ENCODE peak calls at places on chromosome 14, in seven cellular contexts. T is K562, A is HCT116, V is H1, S is GM12878, C is SK-N-SH, G is HepG2. Q is an unnamed sample.

GRCh38 chr14:68976160-68977067 is 2.7 kb downstream of the ACTN1 start:
- DNase-seq in V (no peak), G (peak), S (no peak), A (no peak), C (peak), T (no peak), Q (no peak)

GRCh38 chr14:104428333-104428851 is 151.2 kb upstream of the C14orf180 start:
- DNase-seq in S (no peak), A (no peak), G (no peak), T (no peak), V (no peak), C (no peak), Q (no peak)

GRCh38 chr14:50961606-50962259 is 17.4 kb upstream of the PYGL start:
- DNase-seq in A (no peak), T (no peak), C (peak), G (no peak), S (no peak), V (no peak), Q (peak)

GRCh38 chr14:104644236-104644635 is 39.7 kb upstream of the TMEM179 start:
- DNase-seq in V (no peak), C (no peak), A (no peak), T (no peak), G (no peak), S (no peak), Q (no peak)

GRCh38 chr14:54538055-54538454 is 28.3 kb downstream of the CGRRF1 start:
- DNase-seq in C (no peak), G (peak), A (no peak), V (no peak), T (no peak), S (no peak), Q (no peak)

GRCh38 chr14:68146812-68147211 is 327.2 kb downstream of the RAD51B start:
- DNase-seq in G (no peak), T (no peak), V (no peak), A (peak), S (no peak), C (no peak), Q (no peak)

GRCh38 chr14:96176811-96177211 is 27.8 kb upstream of the BDKRB2 start:
- DNase-seq in T (no peak), G (no peak), S (no peak), A (no peak), C (no peak), V (no peak), Q (no peak)

GRCh38 chr14:89165189-89165809 is 251.7 kb downstream of the FOXN3 start:
- DNase-seq in A (no peak), T (peak), S (peak), V (no peak), C (no peak), G (no peak), Q (no peak)

GRCh38 chr14:75514673-75515630 is 7.3 kb upstream of the BATF start:
- DNase-seq in V (peak), G (no peak), A (no peak), T (peak), S (peak), C (no peak), Q (no peak)

GRCh38 chr14:95275507-95275906 is 44.2 kb downstream of the CLMN start:
- DNase-seq in T (no peak), C (no peak), V (no peak), G (no peak), S (no peak), A (no peak), Q (no peak)

GRCh38 chr14:51676549-51676948 is 24.8 kb downstream of the FRMD6 start:
- DNase-seq in V (no peak), T (no peak), G (peak), S (no peak), C (no peak), A (no peak), Q (no peak)

GRCh38 chr14:22598896-22599244 is 770 bp downstream of the ABHD4 start:
- DNase-seq in G (peak), T (peak), V (no peak), A (peak), S (no peak), C (no peak), Q (no peak)

GRCh38 chr14:96086032-96086431 is 46.9 kb downstream of the C14orf132 start:
- DNase-seq in V (no peak), C (no peak), G (no peak), S (no peak), T (no peak), A (no peak), Q (no peak)

GRCh38 chr14:41782488-41782887 is 175.8 kb downstream of the LRFN5 start:
- DNase-seq in S (no peak), V (no peak), C (no peak), T (no peak), A (no peak), G (no peak), Q (no peak)

GRCh38 chr14:101193845-101194355 is 290.4 kb upstream of the RTL1 start:
- DNase-seq in V (no peak), A (no peak), T (no peak), S (no peak), G (no peak), C (no peak), Q (no peak)
- TF ChIP-seq SIN3A in V (no peak), A (no peak), T (no peak), S (no peak), G (no peak), C (no peak), Q (no peak)

DNA sequence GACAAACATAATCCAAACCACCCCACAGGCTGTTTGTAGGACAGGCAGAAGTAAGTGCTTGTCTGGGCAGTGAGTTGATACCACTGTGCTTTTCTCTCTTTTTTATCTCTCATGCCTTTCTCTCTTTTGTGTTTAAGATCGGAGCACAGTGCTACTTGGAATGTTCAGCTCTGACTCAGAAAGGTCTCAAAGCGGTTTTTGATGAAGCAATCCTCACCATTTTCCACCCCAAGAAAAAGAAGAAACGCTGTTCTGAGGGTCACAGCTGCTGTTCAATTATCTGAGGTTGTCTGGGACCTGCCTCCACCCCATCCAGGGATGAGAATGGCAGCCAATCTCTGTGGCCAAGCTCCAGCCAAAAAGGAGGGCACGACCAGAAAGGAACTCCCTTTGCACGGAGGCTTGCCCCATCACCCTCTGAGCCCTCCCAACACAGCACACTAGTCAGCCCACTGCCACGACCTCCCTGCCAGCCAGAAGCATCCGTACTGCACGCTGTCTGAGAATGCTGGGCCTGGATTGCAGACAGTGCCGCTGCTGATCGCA is 27.9 kb downstream of the GPHB5 start:
- DNase-seq in A (no peak), C (no peak), S (no peak), V (no peak), G (no peak), T (no peak), Q (no peak)
- TF ChIP-seq SIN3A in A (no peak), C (no peak), S (no peak), V (no peak), G (no peak), T (no peak), Q (no peak)

GRCh38 chr14:40616579-40616978 is 990.1 kb upstream of the LRFN5 start:
- DNase-seq in T (no peak), A (no peak), V (no peak), G (no peak), C (no peak), S (no peak), Q (no peak)
- TF ChIP-seq SIN3A in T (no peak), A (no peak), V (no peak), G (no peak), C (no peak), S (no peak), Q (no peak)

GRCh38 chr14:73223049-73223448 is 14.3 kb upstream of the PAPLN start:
- DNase-seq in V (no peak), T (no peak), A (no peak), S (peak), G (no peak), C (no peak), Q (no peak)

GRCh38 chr14:73230051-73230450 is 7.3 kb upstream of the PAPLN start:
- DNase-seq in C (no peak), T (no peak), G (no peak), A (no peak), S (no peak), V (no peak), Q (no peak)

GRCh38 chr14:73231874-73232851 is 5.1 kb upstream of the PAPLN start:
- DNase-seq in C (peak), S (no peak), T (peak), A (no peak), G (peak), V (peak), Q (no peak)

GRCh38 chr14:73232984-73233383 is 4.3 kb upstream of the PAPLN start:
- DNase-seq in G (no peak), A (no peak), C (no peak), V (no peak), S (no peak), T (no peak), Q (no peak)

DNA sequence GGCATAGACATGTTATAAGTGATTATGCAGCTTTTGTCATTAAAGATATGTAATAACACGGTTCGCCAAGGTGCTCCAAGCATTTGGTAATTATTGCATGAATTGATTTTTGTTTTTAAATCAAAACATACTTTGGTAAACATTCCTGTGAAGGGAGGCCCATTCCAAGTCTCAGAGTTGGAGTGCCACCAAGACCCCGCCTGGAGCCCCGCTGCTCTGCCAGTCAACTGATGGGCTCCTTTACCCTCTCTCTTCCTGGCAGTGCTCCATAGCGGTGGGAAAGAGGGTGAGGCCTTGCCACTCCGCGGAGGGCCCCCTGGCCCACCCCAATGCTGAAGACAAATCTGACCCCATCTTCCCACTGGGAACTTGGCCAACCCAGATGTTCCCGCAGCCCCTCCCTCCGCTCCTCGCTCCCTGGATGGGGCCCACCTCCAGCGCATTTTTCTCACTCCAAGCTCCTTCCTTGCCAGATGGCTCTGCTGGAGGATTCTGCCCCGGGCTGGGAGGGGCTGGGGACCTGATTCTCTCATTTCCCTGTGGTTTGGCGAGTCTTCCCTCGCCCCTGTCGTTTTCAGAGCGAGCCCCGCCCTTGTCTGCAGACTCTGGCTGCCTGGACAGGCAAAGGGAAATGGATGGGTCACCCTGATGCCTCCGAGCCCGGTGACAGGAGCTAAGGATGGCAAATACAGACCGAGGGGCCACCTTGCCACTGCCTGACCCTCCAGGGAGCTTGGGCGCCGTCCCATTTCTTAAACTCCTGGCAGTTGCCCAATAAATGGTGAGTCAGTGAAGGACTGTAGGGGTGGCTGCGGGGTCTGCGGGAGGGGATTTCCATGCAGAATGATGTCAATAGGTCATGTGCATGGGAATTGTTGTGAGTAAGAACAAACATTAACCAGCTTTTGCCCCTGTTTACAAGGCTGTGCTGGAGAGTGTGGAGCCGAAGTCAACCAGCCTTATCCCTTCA is 9.2 kb upstream of the PAPLN start:
- DNase-seq in V (no peak), G (peak), T (peak), S (no peak), C (peak), A (no peak), Q (peak)
- TF ChIP-seq SIN3A in V (no peak), G (no peak), T (no peak), S (no peak), C (no peak), A (no peak), Q (no peak)

DNA sequence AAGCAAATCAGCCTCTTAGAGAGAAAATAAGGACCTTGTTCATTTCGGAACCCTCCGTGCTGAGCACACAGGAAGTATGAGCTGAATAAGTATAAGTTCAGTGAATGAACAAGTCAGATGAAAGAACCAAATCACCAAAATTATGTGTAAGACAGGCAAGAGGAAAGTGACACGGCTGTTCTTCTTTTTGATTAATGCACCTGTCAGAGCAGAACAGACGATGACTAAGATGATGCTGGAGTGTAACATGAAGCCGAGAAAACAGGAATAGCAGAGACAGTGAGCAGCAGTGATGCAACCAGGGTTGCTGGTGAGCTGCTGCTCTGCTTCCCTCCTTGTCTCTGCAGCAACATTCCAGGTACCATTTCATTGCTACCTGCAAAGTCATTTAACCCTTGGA is 861.1 kb downstream of the GALC start:
- DNase-seq in A (no peak), V (no peak), S (no peak), C (no peak), T (no peak), G (no peak), Q (no peak)
- TF ChIP-seq SIN3A in A (no peak), V (no peak), S (no peak), C (no peak), T (no peak), G (no peak), Q (no peak)